ENCODE peak calls at places on chromosomes 4 and X, in four cellular contexts. D is testis, K is upper lobe of left lung, W is H9. T is an unnamed sample.

GRCh38 chr4:41196633-41197332 is 17.6 kb downstream of the APBB2 start:
- DNase-seq in D (no peak), K (no peak), W (no peak), T (no peak)

GRCh38 chr4:73197220-73197619 is 61.4 kb downstream of the ANKRD17 start:
- DNase-seq in D (no peak), K (no peak), W (no peak), T (no peak)

GRCh38 chr4:4248885-4249203 is 821 bp upstream of the TMEM128 start:
- DNase-seq in D (no peak), K (no peak), W (no peak), T (no peak)

GRCh38 chrX:68139791-68140190 is 293.5 kb downstream of the OPHN1 start:
- DNase-seq in D (no peak), K (no peak), W (no peak), T (no peak)

GRCh38 chrX:926070-926469 is 286.4 kb downstream of the CRLF2 start:
- DNase-seq in D (no peak), K (no peak), W (no peak), T (no peak)

GRCh38 chrX:3638280-3638873 is 75.1 kb downstream of the PRKX start:
- DNase-seq in D (peak), K (peak), W (no peak), T (peak)

GRCh38 chr4:47642985-47643745 is 158.1 kb downstream of the ATP10D start:
- DNase-seq in D (no peak), K (no peak), W (no peak), T (no peak)

GRCh38 chr4:42995343-42995944 is 102.9 kb downstream of the GRXCR1 start:
- DNase-seq in D (no peak), K (no peak), W (no peak), T (no peak)

GRCh38 chr4:19123681-19124080 is 1102.1 kb upstream of the LCORL start:
- DNase-seq in D (no peak), K (no peak), W (no peak), T (no peak)

GRCh38 chr4:110198472-110199419 is at the start of gene ELOVL6:
- DNase-seq in D (peak), K (peak), W (peak), T (peak)

GRCh38 chr4:69689530-69690111 is 36.6 kb upstream of the UGT2A1 start:
- DNase-seq in D (no peak), K (no peak), W (no peak), T (no peak)

GRCh38 chrX:13748486-13748885 is 13.9 kb downstream of the OFD1 start:
- DNase-seq in D (no peak), K (no peak), W (no peak), T (no peak)

GRCh38 chrX:151391722-151392121 is 5.3 kb upstream of the VMA21 start:
- DNase-seq in D (peak), K (no peak), W (peak), T (no peak)

GRCh38 chrX:96692454-96692853 is 7.8 kb downstream of the DIAPH2 start:
- DNase-seq in D (no peak), K (no peak), W (no peak), T (no peak)

GRCh38 chr4:71595576-71596108 is 188.2 kb downstream of the GC start:
- DNase-seq in D (no peak), K (no peak), W (no peak), T (no peak)

GRCh38 chr4:154569028-154569427 is 6.2 kb downstream of the FGB start:
- DNase-seq in D (no peak), K (no peak), W (no peak), T (no peak)

GRCh38 chr4:154872198-154872597 is 91.1 kb downstream of the RBM46 start:
- DNase-seq in D (no peak), K (no peak), W (no peak), T (no peak)

GRCh38 chr4:52750819-52751348 is 341 bp downstream of the ERVMER34-1 start:
- DNase-seq in D (peak), K (no peak), W (peak), T (no peak)

GRCh38 chr4:186651181-186651603 is 72.5 kb downstream of the FAT1 start:
- DNase-seq in D (no peak), K (no peak), W (no peak), T (no peak)

GRCh38 chr4:67568820-67569219 is 10.3 kb downstream of the STAP1 start:
- DNase-seq in D (no peak), K (no peak), W (no peak), T (no peak)

GRCh38 chr4:156933633-156934258 is 37.9 kb downstream of the PDGFC start:
- DNase-seq in D (no peak), K (no peak), W (no peak), T (no peak)

GRCh38 chr4:24570172-24570571 is 14.2 kb downstream of the DHX15 start:
- DNase-seq in D (no peak), K (no peak), W (no peak), T (no peak)

GRCh38 chr4:13541720-13542576 is 2.4 kb downstream of the NKX3-2 start:
- DNase-seq in D (peak), K (peak), W (peak), T (no peak)

GRCh38 chr4:120870279-120870673 is 52.2 kb downstream of the PRDM5 start:
- DNase-seq in D (no peak), K (no peak), W (peak), T (no peak)
- TF ChIP-seq CTCF in D (no peak), K (no peak), W (peak), T (peak)

DNA sequence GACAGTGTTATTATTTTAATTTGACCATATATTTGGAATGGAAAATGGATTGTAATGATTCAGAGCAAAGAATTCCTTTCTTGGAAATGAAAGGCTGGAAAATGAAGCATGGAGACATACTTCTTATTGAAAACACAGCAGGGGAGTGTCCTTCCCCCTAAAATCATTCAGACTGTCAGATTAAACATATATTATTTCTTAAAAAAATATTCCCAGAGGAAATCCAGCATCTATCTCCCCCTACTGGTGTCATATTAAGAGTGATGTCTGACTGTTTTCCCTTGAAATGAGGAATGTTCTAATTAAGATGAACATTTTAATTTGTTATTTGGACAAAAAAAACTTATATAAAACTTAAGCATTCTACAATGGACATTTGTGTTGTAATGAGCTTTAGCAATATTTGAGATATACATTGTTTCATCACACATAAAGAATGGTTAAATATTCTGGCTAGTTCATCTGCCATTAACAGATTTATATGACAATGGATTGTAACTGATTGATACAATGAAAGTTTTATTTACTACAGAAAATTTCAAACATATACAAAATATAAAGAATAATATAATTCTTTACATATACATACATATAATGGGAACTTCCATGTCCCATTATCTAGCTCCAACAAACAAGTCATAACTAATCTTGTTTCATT is 264.6 kb downstream of the SPRY1 start:
- DNase-seq in D (no peak), K (no peak), W (no peak), T (no peak)
- TF ChIP-seq CTCF in D (peak), K (peak), W (peak), T (peak)

DNA sequence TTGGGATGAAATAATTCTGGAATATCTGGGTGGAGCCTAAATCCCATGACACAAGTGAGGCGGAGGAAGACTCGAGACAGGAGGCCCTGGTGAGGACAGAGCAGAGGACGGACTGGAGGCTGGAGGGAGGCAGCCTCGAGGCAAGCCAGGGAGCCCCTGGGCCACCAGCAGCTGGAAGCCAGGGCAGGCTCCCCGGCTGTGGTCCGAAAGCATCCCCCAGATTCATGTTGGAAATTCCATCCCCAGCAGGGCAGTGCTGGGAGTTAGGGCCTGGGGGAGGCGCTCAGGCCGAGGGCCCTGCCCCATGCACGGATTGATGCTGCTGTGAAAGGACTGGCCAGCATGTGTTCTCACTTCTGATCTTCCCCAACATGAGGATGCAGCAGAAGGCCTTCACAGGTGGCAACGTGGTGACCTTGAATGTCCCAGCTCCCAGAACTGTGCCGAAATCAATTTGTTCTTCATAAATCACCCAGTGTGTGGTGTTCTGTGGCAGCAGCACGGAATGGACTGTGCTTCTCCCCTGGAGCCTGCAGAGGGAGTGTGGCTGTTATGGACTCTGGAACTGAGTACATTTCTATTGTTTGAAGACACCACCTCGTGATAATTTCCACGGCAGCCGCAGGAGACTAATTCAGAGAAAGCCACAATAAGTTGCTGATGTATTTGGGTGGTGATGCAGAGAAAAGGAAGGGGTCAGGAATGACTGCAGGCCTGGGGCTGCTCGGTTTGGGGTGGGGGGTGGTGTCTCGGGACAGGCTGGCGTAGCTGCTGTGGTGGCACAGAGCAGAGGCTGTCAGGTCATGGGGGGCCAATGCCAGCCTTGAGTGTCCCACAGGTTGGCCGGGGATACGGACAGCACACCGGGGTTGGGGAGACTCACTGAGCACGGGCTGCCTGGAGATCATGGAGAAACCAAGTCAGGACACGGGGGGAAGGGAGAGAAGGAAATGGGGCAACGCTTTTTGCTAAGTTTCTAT is 56.9 kb downstream of the PCGF3 start:
- DNase-seq in D (no peak), K (no peak), W (no peak), T (no peak)
- TF ChIP-seq CTCF in D (peak), K (no peak), W (peak), T (peak)

DNA sequence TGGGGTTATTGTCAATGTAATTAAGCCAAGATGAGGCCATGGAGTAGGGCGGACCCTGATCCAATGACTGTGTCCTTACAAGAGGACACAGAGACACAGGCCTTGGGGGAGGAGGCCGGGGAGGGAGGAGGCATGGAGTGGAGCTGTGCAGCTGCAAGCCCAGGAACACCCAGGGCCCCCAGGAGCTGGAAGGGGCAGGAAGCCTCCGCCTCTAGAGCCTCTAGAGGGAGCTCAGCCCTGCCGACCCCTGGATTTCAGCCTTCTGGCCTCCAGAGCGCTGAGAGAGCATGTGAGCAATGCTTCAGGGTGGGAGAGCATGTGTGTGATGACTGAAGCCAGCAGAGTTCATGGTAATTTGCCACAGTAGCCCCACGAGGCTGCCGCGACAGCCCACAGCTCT is 234.6 kb downstream of the AFAP1 start:
- DNase-seq in D (peak), K (no peak), W (peak), T (no peak)
- TF ChIP-seq CTCF in D (no peak), K (no peak), W (peak), T (no peak)

DNA sequence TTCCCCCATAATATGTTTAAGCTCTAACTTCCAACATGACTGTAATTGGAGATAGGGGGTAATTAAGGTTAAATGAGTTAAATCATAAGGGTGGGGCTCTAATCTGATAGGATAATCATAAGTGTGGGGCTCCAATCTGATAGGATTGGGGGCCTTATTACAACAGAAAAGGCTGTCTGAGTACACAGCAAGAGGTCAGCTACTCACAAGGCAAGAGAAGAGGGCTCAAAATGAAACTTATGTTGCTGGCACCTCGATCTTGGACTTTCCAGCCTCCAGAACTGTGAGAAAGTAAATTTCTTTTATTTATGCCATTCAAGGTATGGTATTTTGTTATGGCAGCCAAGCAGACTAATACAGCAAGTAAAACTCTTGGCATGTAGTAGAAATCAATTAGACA is 16.4 kb downstream of the SH2D1A start:
- DNase-seq in D (no peak), K (no peak), W (no peak), T (no peak)
- TF ChIP-seq CTCF in D (no peak), K (no peak), W (no peak), T (no peak)

DNA sequence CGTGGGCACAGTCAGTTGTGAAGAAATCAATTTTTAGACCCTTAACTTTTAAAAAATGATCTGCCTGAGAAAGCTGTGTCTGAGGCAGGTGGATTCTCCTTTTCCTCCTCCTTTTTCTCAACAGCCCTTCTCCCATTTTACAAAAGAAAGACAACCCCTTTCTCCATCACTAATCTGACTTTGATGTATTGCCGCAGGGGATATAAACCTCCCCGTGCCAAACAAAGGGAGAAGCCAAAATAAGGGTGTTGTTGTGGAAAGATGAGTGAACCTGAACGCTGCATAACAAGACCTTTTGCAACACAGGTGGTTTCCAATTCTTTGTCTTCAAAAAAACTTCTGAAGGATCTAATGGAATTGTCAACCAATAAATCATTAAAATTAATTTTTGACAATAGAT is 8.4 kb upstream of the FHL1 start:
- DNase-seq in D (no peak), K (no peak), W (no peak), T (no peak)
- TF ChIP-seq CTCF in D (no peak), K (no peak), W (no peak), T (no peak)

DNA sequence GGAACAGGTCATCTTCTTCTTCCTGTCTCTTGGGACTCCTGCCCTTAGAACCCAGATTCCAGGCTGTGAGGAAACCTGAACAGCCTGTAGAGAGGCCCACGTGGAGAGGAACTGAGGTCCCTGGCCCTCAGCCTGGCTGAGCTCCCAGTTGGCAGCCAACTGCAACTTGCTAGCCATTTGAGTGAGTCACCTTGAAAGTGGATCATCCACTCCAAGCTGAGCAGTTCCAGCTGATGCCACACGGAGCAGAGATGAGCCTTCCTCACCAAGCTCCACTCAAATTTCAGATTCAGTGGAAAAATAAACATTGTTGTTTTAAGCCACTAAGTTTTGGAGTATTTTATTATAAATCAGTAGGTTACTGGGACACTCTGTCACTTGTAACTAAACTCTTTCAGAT is 392.5 kb downstream of the BCOR start:
- DNase-seq in D (peak), K (peak), W (no peak), T (peak)
- TF ChIP-seq CTCF in D (peak), K (peak), W (peak), T (peak)

GRCh38 chr4:126592088-126592487 is 1040.7 kb upstream of the INTU start:
- DNase-seq in D (no peak), K (no peak), W (no peak), T (no peak)
- TF ChIP-seq CTCF in D (peak), K (peak), W (peak), T (peak)

GRCh38 chr4:94126669-94127068 is 81.0 kb upstream of the SMARCAD1 start:
- DNase-seq in D (no peak), K (no peak), W (no peak), T (no peak)
- TF ChIP-seq CTCF in D (no peak), K (no peak), W (peak), T (peak)